ENCODE peak calls at places on chromosomes 2 and 18, in nine cellular contexts. One of them, this sample, is unnamed.

GRCh38 chr2:36538345-36538744 is 59.6 kb downstream of the FEZ2 start:
- DNase-seq in IMR-90: no peak
- DNase-seq in brain microvascular endothelial cell: no peak
- DNase-seq in sigmoid colon: peak; percentile 70
- DNase-seq in gastrocnemius medialis: no peak
- DNase-seq in GM12864: no peak
- DNase-seq in pancreas: no peak
- DNase-seq in mucosa of descending colon: no peak
- DNase-seq in tibial artery: no peak
- DNase-seq in this sample: no peak

GRCh38 chr2:113305146-113305545 is 26.4 kb upstream of the PAX8 start:
- DNase-seq in brain microvascular endothelial cell: no peak
- DNase-seq in GM12864: no peak
- DNase-seq in IMR-90: no peak
- DNase-seq in tibial artery: no peak
- DNase-seq in sigmoid colon: no peak
- DNase-seq in mucosa of descending colon: no peak
- DNase-seq in pancreas: no peak
- DNase-seq in gastrocnemius medialis: no peak
- DNase-seq in this sample: no peak

GRCh38 chr18:23683155-23683554 is 6.1 kb upstream of the LAMA3 start:
- DNase-seq in IMR-90: no peak
- DNase-seq in sigmoid colon: no peak
- DNase-seq in GM12864: no peak
- DNase-seq in mucosa of descending colon: no peak
- DNase-seq in pancreas: no peak
- DNase-seq in gastrocnemius medialis: no peak
- DNase-seq in brain microvascular endothelial cell: no peak
- DNase-seq in tibial artery: no peak
- DNase-seq in this sample: no peak

GRCh38 chr2:205047273-205047839 is 502.1 kb downstream of the PARD3B start:
- DNase-seq in pancreas: no peak
- DNase-seq in sigmoid colon: no peak
- DNase-seq in brain microvascular endothelial cell: no peak
- DNase-seq in mucosa of descending colon: no peak
- DNase-seq in IMR-90: no peak
- DNase-seq in GM12864: no peak
- DNase-seq in gastrocnemius medialis: no peak
- DNase-seq in tibial artery: no peak
- DNase-seq in this sample: peak; percentile 90

GRCh38 chr2:192127434-192127833 is 67.3 kb downstream of the TMEFF2 start:
- DNase-seq in GM12864: no peak
- DNase-seq in sigmoid colon: no peak
- DNase-seq in gastrocnemius medialis: no peak
- DNase-seq in brain microvascular endothelial cell: no peak
- DNase-seq in mucosa of descending colon: no peak
- DNase-seq in tibial artery: no peak
- DNase-seq in IMR-90: no peak
- DNase-seq in pancreas: no peak
- DNase-seq in this sample: no peak

GRCh38 chr18:54119524-54120019 is 104.9 kb downstream of the MBD2 start:
- DNase-seq in mucosa of descending colon: no peak
- DNase-seq in IMR-90: peak; percentile 59
- DNase-seq in pancreas: no peak
- DNase-seq in tibial artery: no peak
- DNase-seq in GM12864: peak; percentile 35
- DNase-seq in gastrocnemius medialis: no peak
- DNase-seq in brain microvascular endothelial cell: peak; percentile 69
- DNase-seq in sigmoid colon: no peak
- DNase-seq in this sample: peak; percentile 61

GRCh38 chr2:13654416-13654815 is 937.7 kb downstream of the TRIB2 start:
- DNase-seq in IMR-90: no peak
- DNase-seq in GM12864: no peak
- DNase-seq in pancreas: no peak
- DNase-seq in brain microvascular endothelial cell: no peak
- DNase-seq in mucosa of descending colon: no peak
- DNase-seq in tibial artery: no peak
- DNase-seq in sigmoid colon: no peak
- DNase-seq in gastrocnemius medialis: no peak
- DNase-seq in this sample: no peak

GRCh38 chr2:24313744-24314632 is 46.3 kb downstream of the ITSN2 start:
- DNase-seq in pancreas: no peak
- DNase-seq in IMR-90: peak; percentile 51
- DNase-seq in mucosa of descending colon: no peak
- DNase-seq in gastrocnemius medialis: no peak
- DNase-seq in brain microvascular endothelial cell: peak; percentile 18
- DNase-seq in GM12864: no peak
- DNase-seq in tibial artery: no peak
- DNase-seq in sigmoid colon: no peak
- DNase-seq in this sample: no peak

GRCh38 chr2:64989982-64990614 is 899 bp downstream of the SLC1A4 start:
- DNase-seq in brain microvascular endothelial cell: no peak
- DNase-seq in GM12864: no peak
- DNase-seq in pancreas: peak; percentile 22
- DNase-seq in gastrocnemius medialis: peak; percentile 58
- DNase-seq in IMR-90: no peak
- DNase-seq in mucosa of descending colon: peak; percentile 48
- DNase-seq in tibial artery: peak; percentile 23
- DNase-seq in sigmoid colon: no peak
- DNase-seq in this sample: peak; percentile 52

GRCh38 chr2:232479341-232480200 is 8.1 kb downstream of the ECEL1 start:
- DNase-seq in GM12864: no peak
- DNase-seq in gastrocnemius medialis: no peak
- DNase-seq in tibial artery: no peak
- DNase-seq in IMR-90: no peak
- DNase-seq in mucosa of descending colon: peak; percentile 12
- DNase-seq in pancreas: no peak
- DNase-seq in sigmoid colon: peak; percentile 36
- DNase-seq in brain microvascular endothelial cell: no peak
- DNase-seq in this sample: peak; percentile 65

GRCh38 chr18:518081-518480 is 17.6 kb upstream of the COLEC12 start:
- DNase-seq in sigmoid colon: no peak
- DNase-seq in brain microvascular endothelial cell: no peak
- DNase-seq in mucosa of descending colon: no peak
- DNase-seq in IMR-90: no peak
- DNase-seq in pancreas: no peak
- DNase-seq in gastrocnemius medialis: no peak
- DNase-seq in tibial artery: no peak
- DNase-seq in GM12864: no peak
- DNase-seq in this sample: peak; percentile 63

GRCh38 chr2:125095826-125096225 is 1070.7 kb downstream of the CNTNAP5 start:
- DNase-seq in tibial artery: no peak
- DNase-seq in mucosa of descending colon: no peak
- DNase-seq in GM12864: no peak
- DNase-seq in IMR-90: no peak
- DNase-seq in pancreas: no peak
- DNase-seq in gastrocnemius medialis: no peak
- DNase-seq in sigmoid colon: no peak
- DNase-seq in brain microvascular endothelial cell: no peak
- DNase-seq in this sample: no peak

GRCh38 chr18:25181581-25181980 is 170.4 kb downstream of the ZNF521 start:
- DNase-seq in gastrocnemius medialis: no peak
- DNase-seq in pancreas: no peak
- DNase-seq in IMR-90: no peak
- DNase-seq in sigmoid colon: no peak
- DNase-seq in brain microvascular endothelial cell: no peak
- DNase-seq in tibial artery: no peak
- DNase-seq in mucosa of descending colon: no peak
- DNase-seq in GM12864: no peak
- DNase-seq in this sample: no peak

GRCh38 chr2:118249531-118249930 is 161.3 kb downstream of the INSIG2 start:
- DNase-seq in gastrocnemius medialis: no peak
- DNase-seq in GM12864: no peak
- DNase-seq in tibial artery: no peak
- DNase-seq in brain microvascular endothelial cell: no peak
- DNase-seq in sigmoid colon: no peak
- DNase-seq in mucosa of descending colon: no peak
- DNase-seq in pancreas: no peak
- DNase-seq in IMR-90: peak; percentile 8
- DNase-seq in this sample: peak; percentile 78

GRCh38 chr2:127810156-127810636 is 775 bp downstream of the WDR33 start:
- DNase-seq in IMR-90: peak; percentile 28
- DNase-seq in pancreas: peak; percentile 29
- DNase-seq in gastrocnemius medialis: no peak
- DNase-seq in sigmoid colon: no peak
- DNase-seq in mucosa of descending colon: peak; percentile 44
- DNase-seq in tibial artery: no peak
- DNase-seq in GM12864: no peak
- DNase-seq in brain microvascular endothelial cell: peak; percentile 7
- DNase-seq in this sample: peak; percentile 62

GRCh38 chr2:19810637-19811036 is 91.1 kb downstream of the TTC32 start:
- DNase-seq in mucosa of descending colon: no peak
- DNase-seq in brain microvascular endothelial cell: no peak
- DNase-seq in IMR-90: peak; percentile 48
- DNase-seq in gastrocnemius medialis: no peak
- DNase-seq in sigmoid colon: no peak
- DNase-seq in tibial artery: no peak
- DNase-seq in pancreas: no peak
- DNase-seq in GM12864: no peak
- DNase-seq in this sample: no peak

GRCh38 chr2:113370478-113371091 is 66.9 kb upstream of the ZNG1B start:
- DNase-seq in mucosa of descending colon: peak; percentile 47
- DNase-seq in pancreas: peak; percentile 60
- DNase-seq in gastrocnemius medialis: peak; percentile 64
- DNase-seq in GM12864: no peak
- DNase-seq in IMR-90: peak; percentile 72
- DNase-seq in brain microvascular endothelial cell: peak; percentile 80
- DNase-seq in sigmoid colon: peak; percentile 81
- DNase-seq in tibial artery: peak; percentile 58
- DNase-seq in this sample: peak; percentile 80

GRCh38 chr2:136801628-136802027 is 36.3 kb downstream of the THSD7B start:
- DNase-seq in GM12864: no peak
- DNase-seq in sigmoid colon: no peak
- DNase-seq in pancreas: no peak
- DNase-seq in mucosa of descending colon: no peak
- DNase-seq in brain microvascular endothelial cell: no peak
- DNase-seq in IMR-90: no peak
- DNase-seq in tibial artery: no peak
- DNase-seq in gastrocnemius medialis: no peak
- DNase-seq in this sample: no peak

GRCh38 chr2:136796339-136796738 is 31.0 kb downstream of the THSD7B start:
- DNase-seq in IMR-90: no peak
- DNase-seq in pancreas: no peak
- DNase-seq in mucosa of descending colon: no peak
- DNase-seq in brain microvascular endothelial cell: no peak
- DNase-seq in sigmoid colon: no peak
- DNase-seq in GM12864: no peak
- DNase-seq in tibial artery: no peak
- DNase-seq in gastrocnemius medialis: no peak
- DNase-seq in this sample: no peak
- TF ChIP-seq CTCF in IMR-90: no peak
- TF ChIP-seq CTCF in pancreas: no peak
- TF ChIP-seq CTCF in mucosa of descending colon: no peak
- TF ChIP-seq CTCF in brain microvascular endothelial cell: no peak
- TF ChIP-seq CTCF in sigmoid colon: no peak
- TF ChIP-seq CTCF in GM12864: peak; percentile 38
- TF ChIP-seq CTCF in tibial artery: no peak
- TF ChIP-seq CTCF in gastrocnemius medialis: no peak
- TF ChIP-seq CTCF in this sample: peak; percentile 75

DNA sequence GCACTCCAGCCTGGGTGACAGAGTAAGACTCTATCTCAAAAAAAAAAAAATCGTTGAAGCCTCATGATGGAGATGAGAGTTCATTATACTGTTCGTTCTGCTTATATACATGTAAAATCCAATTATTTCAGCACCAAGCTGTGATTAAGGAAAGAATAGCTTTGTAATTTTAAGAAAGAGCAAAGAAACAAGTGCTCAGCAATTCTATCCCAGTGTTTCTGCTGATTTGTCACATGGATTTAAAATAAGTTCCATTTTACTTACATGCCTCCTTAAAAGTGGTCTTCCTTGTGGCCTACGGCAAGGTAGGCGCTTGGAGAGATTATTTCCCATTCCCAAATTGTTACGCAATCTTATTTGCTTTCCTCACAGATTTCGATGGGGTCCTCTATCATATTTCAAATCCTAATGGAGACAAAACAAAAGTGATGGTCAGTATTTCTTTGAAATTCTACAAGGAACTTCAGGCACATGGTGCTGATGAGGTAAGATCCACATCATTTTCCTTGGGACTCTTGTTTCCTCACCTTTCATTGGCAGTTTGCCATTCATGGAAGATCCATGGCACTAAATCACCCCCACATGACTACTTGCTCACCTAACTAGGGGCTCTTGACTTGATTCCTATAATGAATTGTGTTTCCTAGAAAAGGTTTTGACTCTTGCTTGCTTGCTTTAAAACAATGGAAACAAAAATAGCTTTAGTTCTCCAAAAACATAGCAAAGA is 11.5 kb downstream of the ARPC2 start:
- DNase-seq in brain microvascular endothelial cell: no peak
- DNase-seq in IMR-90: peak; percentile 25
- DNase-seq in sigmoid colon: no peak
- DNase-seq in tibial artery: no peak
- DNase-seq in pancreas: no peak
- DNase-seq in GM12864: no peak
- DNase-seq in gastrocnemius medialis: no peak
- DNase-seq in mucosa of descending colon: no peak
- DNase-seq in this sample: no peak
- H3K4me3 ChIP-seq in brain microvascular endothelial cell: no peak overlapping the region
- H3K4me3 ChIP-seq in IMR-90: no peak overlapping the region
- H3K4me3 ChIP-seq in sigmoid colon: no peak overlapping the region
- H3K4me3 ChIP-seq in tibial artery: no peak overlapping the region
- H3K4me3 ChIP-seq in pancreas: no peak overlapping the region
- H3K4me3 ChIP-seq in GM12864: no peak overlapping the region
- H3K4me3 ChIP-seq in gastrocnemius medialis: no peak overlapping the region
- H3K4me3 ChIP-seq in mucosa of descending colon: no peak overlapping the region
- H3K4me3 ChIP-seq in this sample: no peak overlapping the region

DNA sequence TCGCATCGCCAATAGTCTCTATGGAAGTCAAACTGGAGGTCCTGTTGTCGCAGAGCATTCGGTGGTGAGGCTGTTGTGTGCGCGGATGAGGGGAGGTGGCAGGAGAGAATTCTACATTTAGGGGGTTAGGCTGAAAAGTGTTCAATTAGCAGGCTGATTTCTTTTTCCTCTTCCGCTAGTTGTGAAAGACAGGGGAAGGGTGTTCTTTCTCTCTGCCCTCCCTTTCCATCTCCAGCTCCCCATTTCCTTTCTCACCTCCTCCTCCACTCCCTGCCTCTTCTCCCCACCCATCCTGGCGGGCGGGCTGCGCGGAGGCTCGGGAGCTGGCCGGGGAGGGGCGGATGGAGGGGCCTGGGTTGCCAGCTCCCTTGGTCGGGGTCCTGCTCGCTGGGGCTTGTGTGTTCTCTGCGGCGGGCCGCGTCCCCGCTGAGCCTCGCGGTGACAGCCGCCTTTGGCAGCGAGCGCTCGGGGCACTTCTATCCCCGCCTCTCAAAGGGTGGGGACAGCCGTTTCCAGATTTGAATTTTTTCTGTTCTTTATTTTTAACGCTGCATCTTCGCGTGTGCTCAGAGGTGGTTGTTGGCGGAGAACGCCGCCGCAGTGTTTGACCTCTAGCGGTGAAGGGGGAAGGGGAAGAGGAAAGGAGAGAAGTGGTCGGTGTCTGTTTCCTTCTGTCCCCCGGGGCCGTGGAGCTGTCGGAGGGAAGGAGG is 3.6 kb downstream of the SOX11 start:
- DNase-seq in tibial artery: no peak
- DNase-seq in brain microvascular endothelial cell: peak; percentile 27
- DNase-seq in gastrocnemius medialis: no peak
- DNase-seq in pancreas: no peak
- DNase-seq in IMR-90: peak; percentile 55
- DNase-seq in GM12864: no peak
- DNase-seq in mucosa of descending colon: no peak
- DNase-seq in sigmoid colon: no peak
- DNase-seq in this sample: peak; percentile 89
- TF ChIP-seq CTCF in tibial artery: no peak
- TF ChIP-seq CTCF in brain microvascular endothelial cell: no peak
- TF ChIP-seq CTCF in gastrocnemius medialis: no peak
- TF ChIP-seq CTCF in pancreas: no peak
- TF ChIP-seq CTCF in IMR-90: no peak
- TF ChIP-seq CTCF in GM12864: no peak
- TF ChIP-seq CTCF in mucosa of descending colon: no peak
- TF ChIP-seq CTCF in sigmoid colon: no peak
- TF ChIP-seq CTCF in this sample: peak; percentile 31

GRCh38 chr18:9106800-9107574 is 4.5 kb downstream of the NDUFV2 start:
- DNase-seq in tibial artery: no peak
- DNase-seq in brain microvascular endothelial cell: no peak
- DNase-seq in pancreas: no peak
- DNase-seq in IMR-90: no peak
- DNase-seq in gastrocnemius medialis: no peak
- DNase-seq in mucosa of descending colon: no peak
- DNase-seq in sigmoid colon: no peak
- DNase-seq in GM12864: no peak
- DNase-seq in this sample: no peak
- H3K4me3 ChIP-seq in tibial artery: no peak overlapping the region
- H3K4me3 ChIP-seq in brain microvascular endothelial cell: no peak overlapping the region
- H3K4me3 ChIP-seq in pancreas: no peak overlapping the region
- H3K4me3 ChIP-seq in IMR-90: no peak overlapping the region
- H3K4me3 ChIP-seq in gastrocnemius medialis: no peak overlapping the region
- H3K4me3 ChIP-seq in mucosa of descending colon: no peak overlapping the region
- H3K4me3 ChIP-seq in sigmoid colon: no peak overlapping the region
- H3K4me3 ChIP-seq in GM12864: peak overlapping the region; percentile 32
- H3K4me3 ChIP-seq in this sample: no peak overlapping the region